ENCODE peak calls at places on chromosomes 7 and 10, in six cellular contexts. One of them, this sample, is unnamed.
A peak's percentile ranks its signal among the peaks of the same experiment; 100 is the strongest.

GRCh38 chr10:124150189-124150806 is 56.9 kb upstream of the CHST15 start:
- DNase-seq in activated naive CD4-positive, alpha-beta T cell: no peak
- DNase-seq in activated CD4-positive, alpha-beta memory T cell treated with anti-CD3 and anti-CD28 coated beads, Interleukin-2, amount 10 ng/mL, durations not matched to agents 7 days and 5 days: no peak
- DNase-seq in WTC11: no peak
- DNase-seq in left lobe of liver: no peak
- DNase-seq in SHP77: no peak
- DNase-seq in this sample: no peak

GRCh38 chr10:58518775-58519174 is 6.1 kb downstream of the BICC1 start:
- DNase-seq in activated naive CD4-positive, alpha-beta T cell: no peak
- DNase-seq in activated CD4-positive, alpha-beta memory T cell treated with anti-CD3 and anti-CD28 coated beads, Interleukin-2, amount 10 ng/mL, durations not matched to agents 7 days and 5 days: no peak
- DNase-seq in WTC11: no peak
- DNase-seq in left lobe of liver: no peak
- DNase-seq in SHP77: no peak
- DNase-seq in this sample: no peak

GRCh38 chr7:132882714-132883428 is 199.0 kb downstream of the CHCHD3 start:
- DNase-seq in activated naive CD4-positive, alpha-beta T cell: no peak
- DNase-seq in activated CD4-positive, alpha-beta memory T cell treated with anti-CD3 and anti-CD28 coated beads, Interleukin-2, amount 10 ng/mL, durations not matched to agents 7 days and 5 days: no peak
- DNase-seq in WTC11: no peak
- DNase-seq in left lobe of liver: no peak
- DNase-seq in SHP77: no peak
- DNase-seq in this sample: no peak

GRCh38 chr7:96354881-96355280 is 33.0 kb upstream of the SLC25A13 start:
- DNase-seq in activated naive CD4-positive, alpha-beta T cell: no peak
- DNase-seq in activated CD4-positive, alpha-beta memory T cell treated with anti-CD3 and anti-CD28 coated beads, Interleukin-2, amount 10 ng/mL, durations not matched to agents 7 days and 5 days: no peak
- DNase-seq in WTC11: no peak
- DNase-seq in left lobe of liver: no peak
- DNase-seq in SHP77: no peak
- DNase-seq in this sample: no peak

GRCh38 chr7:154427527-154427926 is 375.3 kb downstream of the DPP6 start:
- DNase-seq in activated naive CD4-positive, alpha-beta T cell: no peak
- DNase-seq in activated CD4-positive, alpha-beta memory T cell treated with anti-CD3 and anti-CD28 coated beads, Interleukin-2, amount 10 ng/mL, durations not matched to agents 7 days and 5 days: no peak
- DNase-seq in WTC11: no peak
- DNase-seq in left lobe of liver: no peak
- DNase-seq in SHP77: no peak
- DNase-seq in this sample: no peak

GRCh38 chr7:132298782-132299181 is 277.5 kb downstream of the PLXNA4 start:
- DNase-seq in activated naive CD4-positive, alpha-beta T cell: no peak
- DNase-seq in activated CD4-positive, alpha-beta memory T cell treated with anti-CD3 and anti-CD28 coated beads, Interleukin-2, amount 10 ng/mL, durations not matched to agents 7 days and 5 days: no peak
- DNase-seq in WTC11: no peak
- DNase-seq in left lobe of liver: no peak
- DNase-seq in SHP77: peak; percentile 60
- DNase-seq in this sample: no peak

GRCh38 chr7:17690030-17690429 is 250.3 kb downstream of the SNX13 start:
- DNase-seq in activated naive CD4-positive, alpha-beta T cell: no peak
- DNase-seq in activated CD4-positive, alpha-beta memory T cell treated with anti-CD3 and anti-CD28 coated beads, Interleukin-2, amount 10 ng/mL, durations not matched to agents 7 days and 5 days: no peak
- DNase-seq in WTC11: no peak
- DNase-seq in left lobe of liver: no peak
- DNase-seq in SHP77: no peak
- DNase-seq in this sample: no peak

GRCh38 chr10:132677096-132677904 is 108.6 kb downstream of the NKX6-2 start:
- DNase-seq in activated naive CD4-positive, alpha-beta T cell: no peak
- DNase-seq in activated CD4-positive, alpha-beta memory T cell treated with anti-CD3 and anti-CD28 coated beads, Interleukin-2, amount 10 ng/mL, durations not matched to agents 7 days and 5 days: no peak
- DNase-seq in WTC11: peak; percentile 5
- DNase-seq in left lobe of liver: peak; percentile 38
- DNase-seq in SHP77: no peak
- DNase-seq in this sample: no peak

GRCh38 chr10:60944159-60944909 is at the start of gene RHOBTB1:
- DNase-seq in activated naive CD4-positive, alpha-beta T cell: no peak
- DNase-seq in activated CD4-positive, alpha-beta memory T cell treated with anti-CD3 and anti-CD28 coated beads, Interleukin-2, amount 10 ng/mL, durations not matched to agents 7 days and 5 days: peak; percentile 24
- DNase-seq in WTC11: peak; percentile 64
- DNase-seq in left lobe of liver: peak; percentile 72
- DNase-seq in SHP77: peak; percentile 34
- DNase-seq in this sample: peak; percentile 46

GRCh38 chr10:52442576-52442975 is 128.5 kb downstream of the DKK1 start:
- DNase-seq in activated naive CD4-positive, alpha-beta T cell: no peak
- DNase-seq in activated CD4-positive, alpha-beta memory T cell treated with anti-CD3 and anti-CD28 coated beads, Interleukin-2, amount 10 ng/mL, durations not matched to agents 7 days and 5 days: no peak
- DNase-seq in WTC11: no peak
- DNase-seq in left lobe of liver: no peak
- DNase-seq in SHP77: no peak
- DNase-seq in this sample: no peak

GRCh38 chr10:80104066-80104926 is 25.8 kb downstream of the TMEM254 start:
- DNase-seq in activated naive CD4-positive, alpha-beta T cell: no peak
- DNase-seq in activated CD4-positive, alpha-beta memory T cell treated with anti-CD3 and anti-CD28 coated beads, Interleukin-2, amount 10 ng/mL, durations not matched to agents 7 days and 5 days: peak; percentile 19
- DNase-seq in WTC11: no peak
- DNase-seq in left lobe of liver: no peak
- DNase-seq in SHP77: no peak
- DNase-seq in this sample: no peak

GRCh38 chr7:50303894-50304157 is 690 bp upstream of the IKZF1 start:
- DNase-seq in activated naive CD4-positive, alpha-beta T cell: no peak
- DNase-seq in activated CD4-positive, alpha-beta memory T cell treated with anti-CD3 and anti-CD28 coated beads, Interleukin-2, amount 10 ng/mL, durations not matched to agents 7 days and 5 days: no peak
- DNase-seq in WTC11: peak; percentile 28
- DNase-seq in left lobe of liver: no peak
- DNase-seq in SHP77: no peak
- DNase-seq in this sample: no peak